ENCODE peak calls at places on chromosomes 11 and 22, in five cellular contexts. F, T, O, D and M are unnamed samples.
A peak's percentile ranks its signal among the peaks of the same experiment; 100 is the strongest.

GRCh38 chr11:128804481-128804880 is 62.6 kb downstream of the KCNJ1 start:
- DNase-seq in D (no peak), T (no peak), F (no peak), O (no peak), M (no peak)

GRCh38 chr11:64058494-64058893 is 22.8 kb downstream of the FLRT1 start:
- DNase-seq in F (no peak), D (no peak), T (no peak), O (no peak), M (no peak)

GRCh38 chr22:47196881-47197701 is 434.6 kb downstream of the TBC1D22A start:
- DNase-seq in O (peak; percentile 23), T (no peak), F (peak; percentile 22), D (no peak), M (no peak)

GRCh38 chr11:123475478-123475877 is 45.4 kb downstream of the GRAMD1B start:
- DNase-seq in O (no peak), F (no peak), T (no peak), D (no peak), M (no peak)

GRCh38 chr22:30609260-30610185 is 2.5 kb downstream of the TCN2 start:
- DNase-seq in O (peak; percentile 67), D (peak; percentile 52), T (peak; percentile 81), F (no peak), M (no peak)

GRCh38 chr11:26187639-26188038 is 144.3 kb upstream of the ANO3 start:
- DNase-seq in D (peak; percentile 45), T (peak; percentile 94), F (no peak), O (no peak), M (no peak)

GRCh38 chr22:47307326-47307725 is 544.9 kb downstream of the TBC1D22A start:
- DNase-seq in O (no peak), D (no peak), F (no peak), T (peak; percentile 4), M (no peak)

GRCh38 chr11:2222479-2222878 is 47.9 kb downstream of the ASCL2 start:
- DNase-seq in T (no peak), D (no peak), F (no peak), O (no peak), M (no peak)

GRCh38 chr11:15663778-15664218 is 549.1 kb downstream of the INSC start:
- DNase-seq in D (no peak), O (no peak), T (no peak), F (peak; percentile 47), M (peak; percentile 35)

GRCh38 chr22:46561435-46561905 is 24.1 kb upstream of the CELSR1 start:
- DNase-seq in F (peak; percentile 82), D (no peak), T (no peak), O (peak; percentile 29), M (peak; percentile 65)

GRCh38 chr11:76663912-76664440 is 6.6 kb downstream of the LRRC32 start:
- DNase-seq in T (no peak), O (peak; percentile 17), D (no peak), F (no peak), M (peak; percentile 4)

GRCh38 chr11:109963101-109963500 is 130.1 kb upstream of the ZC3H12C start:
- DNase-seq in O (no peak), D (no peak), F (no peak), T (no peak), M (no peak)

GRCh38 chr11:108788565-108789199 is 123.8 kb downstream of the DDX10 start:
- DNase-seq in F (peak; percentile 59), O (no peak), T (peak; percentile 40), D (peak; percentile 18), M (no peak)
- TF ChIP-seq CTCF in F (peak; percentile 63), O (no peak), T (peak; percentile 42), D (peak; percentile 58), M (peak; percentile 20)

GRCh38 chr22:25062378-25063095 is 110.0 kb downstream of the KIAA1671 start:
- DNase-seq in T (no peak), O (no peak), D (no peak), F (no peak), M (no peak)

GRCh38 chr22:25061605-25062377 is 109.3 kb downstream of the KIAA1671 start:
- DNase-seq in F (no peak), T (peak; percentile 63), O (no peak), D (no peak), M (no peak)

GRCh38 chr22:25061134-25061533 is 108.6 kb downstream of the KIAA1671 start:
- DNase-seq in T (no peak), O (no peak), F (no peak), D (no peak), M (no peak)

GRCh38 chr22:25059438-25059837 is 106.9 kb downstream of the KIAA1671 start:
- DNase-seq in O (no peak), D (no peak), F (no peak), T (no peak), M (no peak)

GRCh38 chr22:25060522-25061071 is 108.1 kb downstream of the KIAA1671 start:
- DNase-seq in T (no peak), D (no peak), F (no peak), O (no peak), M (no peak)
- TF ChIP-seq CTCF in T (peak; percentile 48), D (no peak), F (peak; percentile 59), O (no peak), M (no peak)

GRCh38 chr11:61390161-61390560 is 2.2 kb upstream of the TMEM216 start:
- DNase-seq in F (no peak), T (no peak), D (no peak), O (no peak), M (no peak)

DNA sequence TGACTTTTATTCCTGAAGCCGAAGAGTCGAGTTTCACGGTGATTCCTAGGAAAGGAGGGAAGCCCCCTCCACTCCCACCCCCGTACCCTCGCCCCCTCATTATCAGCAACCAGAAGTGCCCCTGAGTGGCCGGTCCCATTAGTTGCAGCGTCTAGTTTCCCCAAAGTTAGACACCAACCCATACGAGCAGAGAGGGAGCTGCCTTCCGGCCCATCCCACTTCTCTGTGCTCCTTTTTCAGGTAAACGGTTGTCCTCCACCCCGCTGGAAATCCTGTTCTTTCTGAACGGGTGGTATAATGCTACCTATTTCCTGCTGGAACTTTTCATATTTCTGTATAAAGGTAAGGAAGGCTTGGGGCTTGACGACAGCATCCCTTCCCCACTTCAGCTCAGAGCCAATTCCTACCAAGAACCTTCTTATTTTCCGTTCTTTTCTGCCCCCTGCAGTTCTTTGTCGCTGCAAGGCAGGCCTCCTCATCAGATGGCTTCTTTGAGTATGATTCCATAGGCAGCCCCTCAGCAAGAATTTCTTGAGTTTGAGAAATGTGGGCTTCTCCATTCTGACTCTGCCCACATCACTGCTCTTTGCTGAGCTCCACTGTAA is 706 bp downstream of the TMEM216 start:
- DNase-seq in D (no peak), T (peak; percentile 31), O (no peak), F (no peak), M (no peak)
- TF ChIP-seq CTCF in D (peak; percentile 47), T (peak; percentile 30), O (no peak), F (peak; percentile 11), M (no peak)

DNA sequence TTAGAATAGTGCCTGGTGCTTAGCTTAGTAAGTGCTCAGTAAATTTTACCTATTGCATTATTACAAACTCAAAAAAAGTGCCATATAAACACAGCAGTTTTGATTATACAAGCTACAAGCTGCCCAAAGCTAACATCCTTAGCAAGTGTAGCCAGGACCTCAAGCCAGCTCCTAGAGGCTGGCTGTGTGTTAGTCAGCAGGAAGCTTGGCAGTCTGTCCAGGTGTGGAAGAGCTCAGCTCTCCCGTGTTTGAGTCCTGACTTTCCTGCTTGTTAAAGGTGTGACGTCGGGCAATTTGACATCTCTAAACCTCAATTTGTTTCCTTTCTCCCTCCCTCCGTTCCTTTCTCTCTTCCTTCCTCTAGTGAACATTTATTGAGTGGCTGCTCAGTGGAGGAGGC is 68.5 kb downstream of the PRR5L start:
- DNase-seq in T (peak; percentile 79), F (no peak), O (no peak), D (no peak), M (no peak)
- TF ChIP-seq CTCF in T (no peak), F (no peak), O (no peak), D (no peak), M (no peak)

GRCh38 chr11:31817621-31818493 is 6.7 kb upstream of the PAX6 start:
- DNase-seq in T (no peak), F (peak; percentile 78), D (no peak), O (no peak), M (peak; percentile 49)

GRCh38 chr11:31816467-31817053 is 5.4 kb upstream of the PAX6 start:
- DNase-seq in D (no peak), T (no peak), O (no peak), F (peak; percentile 49), M (no peak)

GRCh38 chr11:31817054-31817620 is 6.0 kb upstream of the PAX6 start:
- DNase-seq in O (no peak), F (no peak), D (no peak), T (no peak), M (no peak)

GRCh38 chr11:31813961-31814868 is 3.1 kb upstream of the PAX6 start:
- DNase-seq in F (peak; percentile 53), T (no peak), O (no peak), D (no peak), M (no peak)

DNA sequence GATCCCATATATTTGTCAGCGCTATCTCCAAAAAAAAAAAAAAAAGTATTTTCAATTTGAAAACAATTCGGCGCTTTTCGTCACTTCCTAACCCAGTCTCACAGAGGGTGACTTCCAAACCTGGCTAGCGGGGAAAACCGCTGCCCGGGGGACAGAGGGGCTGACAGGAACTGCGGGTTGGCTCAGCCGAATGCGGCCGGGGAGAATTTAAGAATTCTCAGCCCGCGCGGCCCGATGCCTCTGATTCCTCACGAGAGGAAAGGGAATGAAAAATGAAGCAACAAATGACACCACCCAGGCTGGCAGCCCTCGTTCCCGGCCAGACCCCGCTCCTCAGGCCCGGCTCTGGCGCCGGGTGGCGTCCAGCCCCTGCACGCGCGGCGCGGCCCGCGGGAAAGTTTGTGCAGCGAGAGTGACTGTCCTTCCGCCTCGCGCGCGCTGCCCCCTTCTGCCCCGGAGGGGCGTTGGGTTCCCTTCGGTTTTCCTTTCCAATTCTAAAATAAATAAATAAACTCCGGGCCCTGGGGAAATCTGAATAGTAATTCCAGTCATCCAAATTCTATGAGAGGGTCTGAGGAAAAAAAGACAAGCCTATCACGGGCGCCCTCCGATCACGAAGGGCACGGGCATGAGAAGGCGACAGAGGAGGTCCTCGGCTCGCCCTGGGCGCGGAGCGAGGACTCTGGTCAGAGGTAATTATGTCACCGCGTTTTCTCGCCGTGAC is 4.8 kb upstream of the PAX6 start:
- DNase-seq in D (no peak), O (no peak), F (no peak), T (no peak), M (no peak)
- TF ChIP-seq CTCF in D (no peak), O (no peak), F (no peak), T (no peak), M (no peak)

GRCh38 chr11:7448126-7448525 is 37.2 kb upstream of the OLFML1 start:
- DNase-seq in O (no peak), D (no peak), F (peak; percentile 62), T (no peak), M (peak; percentile 58)
- TF ChIP-seq CTCF in O (no peak), D (no peak), F (peak; percentile 59), T (no peak), M (no peak)

DNA sequence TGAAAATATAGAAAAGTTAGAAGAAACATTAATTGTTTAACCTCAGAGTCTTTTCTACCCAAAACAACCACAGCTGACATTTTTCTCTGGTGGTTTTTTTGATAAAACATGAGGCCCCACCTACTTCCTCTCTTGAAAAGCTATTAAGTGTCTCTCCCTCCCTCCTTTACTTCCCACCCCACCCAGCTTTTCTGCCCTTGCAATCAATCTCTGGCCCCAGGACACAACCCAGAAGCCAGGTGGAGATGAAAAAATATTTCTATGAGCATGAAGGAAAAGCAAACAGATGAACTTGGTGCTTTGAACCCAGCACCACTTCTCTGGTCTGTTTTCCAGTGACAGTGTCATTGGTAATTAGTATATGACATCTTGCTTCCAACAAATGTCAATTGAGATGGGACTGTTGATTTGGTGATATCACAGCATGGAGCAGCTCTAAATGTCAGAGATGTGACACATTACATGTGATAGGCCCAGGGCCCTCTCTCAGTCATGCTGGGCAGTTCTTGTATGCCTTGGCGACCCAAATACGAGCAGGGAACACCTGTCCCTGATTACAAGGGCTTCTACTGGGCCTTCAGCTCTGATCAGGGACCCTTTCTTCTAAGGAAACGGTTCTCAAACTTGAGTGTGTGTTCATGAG is 23.9 kb upstream of the TMPRSS13 start:
- DNase-seq in T (no peak), O (no peak), D (no peak), F (no peak), M (no peak)
- TF ChIP-seq CTCF in T (no peak), O (no peak), D (no peak), F (no peak), M (no peak)